ENCODE peak calls at places on chromosomes 7 and 10, in ten cellular contexts. C is NB4; U is anterior cingulate cortex; R is activated effector memory CD4-positive, alpha-beta T cell treated with anti-CD3 and anti-CD28 coated beads, Interleukin-2, amount 50 U/mL, for 16 hours; V is COR-L47; Q is HCT116; L is OCI-M1; N is Karpas-422; D is activated T-helper 1 cell treated with Interleukin-2 at 50 U/mL for 16 hours; B is stimulated activated CD8-positive, alpha-beta memory T cell treated with anti-CD3 and anti-CD28 coated beads, Interleukin-12 subunit alpha, Interleukin-12 subunit beta, amount 100 ng/mL, for 4 hours. P is an unnamed sample.

GRCh38 chr10:69446650-69447151 is 4.6 kb upstream of the TSPAN15 start:
- DNase-seq in U (no peak), C (peak; percentile 32), L (peak; percentile 29), B (no peak), N (no peak), R (no peak), Q (peak; percentile 63), V (no peak), D (no peak), P (peak; percentile 85)

GRCh38 chr10:22631646-22632278 is 82.6 kb downstream of the PIP4K2A start:
- DNase-seq in C (no peak), R (no peak), V (no peak), B (no peak), D (no peak), L (peak; percentile 27), N (no peak), Q (no peak), U (peak; percentile 78), P (no peak)

GRCh38 chr10:128577958-128578750 is 451.9 kb upstream of the MKI67 start:
- DNase-seq in Q (no peak), L (no peak), B (no peak), N (no peak), V (no peak), R (no peak), C (no peak), D (no peak), U (no peak), P (no peak)

GRCh38 chr7:91182819-91183405 is 81.3 kb upstream of the FZD1 start:
- DNase-seq in C (no peak), B (no peak), L (no peak), V (no peak), U (no peak), N (no peak), R (no peak), D (no peak), Q (no peak), P (peak; percentile 16)

GRCh38 chr10:29501692-29502091 is 133.1 kb downstream of the SVIL start:
- DNase-seq in L (no peak), N (no peak), R (no peak), Q (peak; percentile 59), D (no peak), U (no peak), B (no peak), C (no peak), V (no peak), P (peak; percentile 79)

GRCh38 chr7:130961128-130961601 is 227.2 kb upstream of the KLF14 start:
- DNase-seq in U (no peak), V (no peak), N (peak; percentile 92), C (peak; percentile 96), R (peak; percentile 91), Q (peak; percentile 75), L (peak; percentile 90), B (peak; percentile 41), D (peak; percentile 52), P (peak; percentile 82)

GRCh38 chr10:90738885-90739284 is 119.0 kb downstream of the HTR7 start:
- DNase-seq in B (no peak), D (no peak), U (no peak), V (no peak), C (no peak), Q (no peak), R (no peak), N (no peak), L (no peak), P (no peak)

GRCh38 chr7:43645699-43646226 is 62.9 kb downstream of the STK17A start:
- DNase-seq in R (no peak), U (no peak), B (no peak), D (no peak), N (no peak), Q (no peak), C (no peak), V (no peak), L (no peak), P (no peak)

GRCh38 chr10:7243873-7244272 is 167.0 kb downstream of the SFMBT2 start:
- DNase-seq in N (no peak), R (no peak), Q (no peak), C (no peak), L (peak; percentile 66), B (no peak), U (no peak), V (no peak), D (no peak), P (no peak)

GRCh38 chr7:42117201-42117600 is 119.8 kb downstream of the GLI3 start:
- DNase-seq in R (no peak), N (no peak), Q (no peak), V (no peak), L (no peak), B (no peak), C (no peak), D (no peak), U (no peak), P (no peak)

GRCh38 chr7:4791738-4792536 is 16.5 kb downstream of the AP5Z1 start:
- DNase-seq in N (peak; percentile 66), C (peak; percentile 50), L (no peak), Q (peak; percentile 26), U (peak; percentile 69), D (peak; percentile 69), B (peak; percentile 60), V (no peak), R (peak; percentile 92), P (no peak)

GRCh38 chr10:26000971-26001370 is 66.9 kb downstream of the MYO3A start:
- DNase-seq in C (no peak), V (no peak), U (no peak), L (no peak), D (no peak), N (no peak), Q (no peak), B (no peak), R (no peak), P (no peak)

GRCh38 chr7:28299556-28299955 is 112.8 kb upstream of the CREB5 start:
- DNase-seq in U (no peak), R (no peak), Q (no peak), L (no peak), C (no peak), N (no peak), D (no peak), B (no peak), V (no peak), P (no peak)

GRCh38 chr10:60732240-60733188 is 45.8 kb upstream of the CDK1 start:
- DNase-seq in N (no peak), L (peak; percentile 70), D (peak; percentile 17), U (no peak), B (peak; percentile 1), Q (no peak), R (peak; percentile 73), C (peak; percentile 10), V (peak; percentile 47), P (no peak)

GRCh38 chr7:26534649-26535482 is 243.2 kb downstream of the SNX10 start:
- DNase-seq in R (no peak), Q (no peak), V (peak; percentile 93), D (no peak), N (no peak), L (no peak), C (no peak), B (no peak), U (no peak), P (no peak)

GRCh38 chr7:5564894-5565293 is 141.3 kb upstream of the TNRC18 start:
- DNase-seq in B (no peak), U (no peak), Q (no peak), D (no peak), V (no peak), C (no peak), L (no peak), N (no peak), R (no peak), P (no peak)

P was measured in NCI-H226.